ENCODE peak calls at places on chromosome X, in four cellular contexts. U is right lobe of liver, J is heart left ventricle, R is A549. Q is an unnamed sample.

GRCh38 chrX:148500428-148501120 is at the start of gene AFF2:
- ATAC-seq in J (peak; percentile 67), U (peak; percentile 56), R (peak; percentile 84), Q (peak; percentile 42)

GRCh38 chrX:37812110-37812509 is 32.3 kb downstream of the CYBB start:
- ATAC-seq in U (no peak), R (no peak), J (no peak), Q (no peak)

GRCh38 chrX:104329731-104330130 is 75.0 kb upstream of the ESX1 start:
- ATAC-seq in R (no peak), J (no peak), U (no peak), Q (no peak)

GRCh38 chrX:30620980-30621716 is 32.1 kb upstream of the GK start:
- ATAC-seq in J (peak; percentile 97), U (peak; percentile 78), R (peak; percentile 77), Q (peak; percentile 89)

GRCh38 chrX:21856504-21856903 is 717 bp downstream of the YY2 start:
- ATAC-seq in J (no peak), U (no peak), R (no peak), Q (no peak)

GRCh38 chrX:64925480-64925879 is 50.8 kb downstream of the ZC4H2 start:
- ATAC-seq in J (no peak), U (peak; percentile 89), R (no peak), Q (no peak)

GRCh38 chrX:30230395-30230794 is at the start of gene MAGEB3:
- ATAC-seq in R (no peak), J (no peak), U (no peak), Q (no peak)

GRCh38 chrX:117751155-117751554 is 365.5 kb downstream of the KLHL13 start:
- ATAC-seq in U (no peak), J (no peak), R (no peak), Q (no peak)

GRCh38 chrX:28581522-28581921 is 5.7 kb upstream of the IL1RAPL1 start:
- ATAC-seq in U (no peak), J (no peak), R (no peak), Q (no peak)

DNA sequence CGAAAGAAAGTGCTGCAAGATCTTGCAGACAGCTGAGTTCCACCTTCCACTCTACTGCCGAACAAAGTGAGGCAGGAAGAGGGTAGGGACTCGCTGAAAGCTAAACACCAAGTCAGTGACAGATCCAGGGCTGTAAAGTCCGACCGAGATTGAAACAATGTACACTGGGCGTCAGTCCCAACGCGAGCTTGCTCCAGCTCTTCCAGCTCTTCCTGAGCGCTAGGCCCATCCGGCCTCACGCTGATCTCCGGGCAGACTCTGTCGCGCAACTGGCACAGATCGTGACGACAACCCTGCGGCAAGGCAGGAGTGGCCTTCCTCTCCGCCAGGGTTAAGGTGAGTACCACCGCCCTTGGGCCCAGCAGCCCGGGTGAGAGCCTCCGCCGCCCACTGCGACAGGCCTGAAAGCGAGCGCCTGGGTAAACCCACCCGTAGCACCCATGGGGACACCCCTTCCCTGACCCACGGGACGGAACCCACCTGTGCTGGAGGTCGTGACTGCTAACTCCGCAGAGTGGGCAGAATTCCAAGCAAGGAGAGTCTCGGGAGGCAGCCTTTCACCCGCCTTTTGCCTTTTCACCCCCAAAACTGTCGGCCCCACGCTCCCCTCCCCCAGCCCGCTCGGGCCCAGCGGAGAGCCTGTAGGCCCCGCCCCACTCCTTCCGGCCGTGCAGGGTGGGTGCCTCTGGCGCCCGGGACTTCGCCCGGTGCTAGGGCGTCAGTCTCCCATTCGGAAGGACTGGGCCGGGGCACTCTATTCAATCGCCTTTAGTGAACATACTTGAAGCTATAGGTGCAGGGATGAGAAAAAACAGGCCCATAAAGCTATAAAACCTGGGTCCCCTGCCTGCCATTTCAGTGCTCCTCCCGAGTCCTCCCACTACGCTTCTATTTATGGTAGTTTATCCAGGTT is at the start of gene TMLHE:
- ATAC-seq in R (peak; percentile 99), U (peak; percentile 98), J (peak; percentile 99), Q (peak; percentile 92)
- TF ChIP-seq POLR2A in R (peak; percentile 57), U (peak; percentile 47), J (no peak), Q (no peak)

GRCh38 chrX:2708016-2708415 is 16.9 kb downstream of the CD99 start:
- ATAC-seq in R (peak; percentile 66), U (no peak), J (no peak), Q (no peak)
- H3K4me3 ChIP-seq in R (no peak overlapping the region), U (no peak overlapping the region), J (no peak overlapping the region), Q (no peak overlapping the region)

DNA sequence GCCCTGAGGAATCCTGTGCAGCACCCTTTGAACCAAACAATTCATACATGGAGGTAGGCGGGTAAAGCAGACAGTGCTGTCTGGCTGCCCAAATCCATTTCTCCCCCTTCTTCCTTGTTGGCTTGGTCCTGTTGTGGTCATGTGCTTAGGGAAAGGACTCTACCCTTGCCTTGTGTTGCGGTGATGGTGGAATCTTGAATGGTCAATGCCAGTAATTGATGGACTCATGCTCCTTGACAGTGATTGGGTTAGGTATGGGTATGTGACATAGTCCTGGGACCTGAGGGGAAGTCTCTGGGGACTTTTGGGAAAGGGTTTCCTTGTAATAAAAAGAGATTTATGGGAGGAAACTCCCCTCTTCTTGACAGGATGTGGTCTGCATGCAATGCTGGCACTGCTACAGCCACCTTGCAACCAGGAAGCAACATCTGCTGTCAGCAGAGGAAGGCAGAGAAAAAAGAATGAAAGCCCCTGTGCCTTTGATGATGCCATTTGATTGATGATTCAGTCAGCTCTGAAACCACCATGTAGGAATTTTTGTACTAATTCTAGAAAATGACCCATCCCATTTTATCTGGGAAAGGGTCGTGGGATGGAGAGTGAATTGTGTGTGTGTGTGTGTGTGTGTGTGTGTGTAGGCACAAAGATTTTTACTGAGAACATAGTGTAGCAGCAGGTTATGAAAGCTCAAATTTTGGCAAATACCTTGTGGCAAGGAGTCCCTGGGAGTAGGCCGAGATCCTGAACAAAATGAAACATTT is 30.0 kb upstream of the HUWE1 start:
- ATAC-seq in R (no peak), J (no peak), U (no peak), Q (no peak)
- H3K4me1 ChIP-seq in R (no peaks in the 10 kb centered on the region), J (no peaks in the 10 kb centered on the region), U (no peaks in the 10 kb centered on the region), Q (no peaks in the 10 kb centered on the region)

DNA sequence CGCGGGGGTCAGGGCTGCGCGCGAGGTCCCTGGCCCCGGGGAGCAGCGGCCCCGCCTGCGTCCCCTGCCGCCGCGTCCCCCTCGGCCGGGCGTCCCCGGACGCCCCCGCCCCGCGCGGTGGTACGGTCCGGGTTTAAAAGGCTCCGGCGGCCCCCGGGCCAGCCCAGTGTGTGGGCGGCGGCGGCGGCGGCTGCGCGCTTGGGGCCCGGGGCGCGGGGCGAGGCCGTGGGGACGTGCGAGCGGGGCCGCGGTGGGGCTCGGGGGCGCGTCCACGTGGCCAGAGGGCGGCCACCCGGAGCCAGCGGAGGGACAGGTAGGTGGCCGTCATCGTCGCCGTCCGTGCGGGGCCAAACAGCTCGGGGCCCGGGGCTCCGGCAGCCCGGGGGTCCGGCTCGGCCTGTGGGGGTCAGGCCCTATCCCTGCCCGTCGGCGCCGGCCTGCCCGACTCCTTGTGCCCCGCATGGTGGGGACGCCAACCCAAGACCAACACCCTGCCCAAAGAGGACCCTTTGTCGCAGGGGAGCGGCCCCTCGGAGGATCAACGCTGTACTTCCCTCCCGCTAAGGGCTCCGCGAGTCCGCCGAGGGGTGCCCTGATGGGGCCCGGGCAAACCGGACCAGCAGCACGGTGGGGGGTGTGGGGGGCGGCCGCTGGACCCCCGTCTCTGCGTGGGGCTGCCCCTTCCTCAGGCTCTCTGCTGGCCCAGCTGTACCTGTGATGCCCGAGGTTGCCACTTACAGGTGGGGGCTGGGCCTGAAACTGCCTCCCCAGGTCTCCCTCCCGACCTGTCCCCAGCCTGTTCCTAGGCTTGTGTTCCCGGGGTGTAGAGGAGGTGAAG is at the start of gene PLXNA3:
- ATAC-seq in U (peak; percentile 78), J (peak; percentile 75), R (peak; percentile 50), Q (peak; percentile 79)
- TF ChIP-seq POLR2A in U (peak; percentile 69), J (peak; percentile 14), R (peak; percentile 71), Q (peak; percentile 80)

GRCh38 chrX:154990496-154990895 is 32.0 kb downstream of the F8 start:
- ATAC-seq in J (no peak), R (no peak), U (no peak), Q (no peak)
- H3K4me3 ChIP-seq in J (no peak overlapping the region), R (no peak overlapping the region), U (no peak overlapping the region), Q (no peak overlapping the region)

GRCh38 chrX:107676559-107677378 is 48.5 kb downstream of the PRPS1 start:
- ATAC-seq in R (peak; percentile 84), U (peak; percentile 73), J (peak; percentile 60), Q (peak; percentile 62)
- H3K4me1 ChIP-seq in R (peaks cover 40% of the 10 kb centered on the region), U (no peaks in the 10 kb centered on the region), J (peaks cover 17% of the 10 kb centered on the region), Q (peaks cover 53% of the 10 kb centered on the region)

DNA sequence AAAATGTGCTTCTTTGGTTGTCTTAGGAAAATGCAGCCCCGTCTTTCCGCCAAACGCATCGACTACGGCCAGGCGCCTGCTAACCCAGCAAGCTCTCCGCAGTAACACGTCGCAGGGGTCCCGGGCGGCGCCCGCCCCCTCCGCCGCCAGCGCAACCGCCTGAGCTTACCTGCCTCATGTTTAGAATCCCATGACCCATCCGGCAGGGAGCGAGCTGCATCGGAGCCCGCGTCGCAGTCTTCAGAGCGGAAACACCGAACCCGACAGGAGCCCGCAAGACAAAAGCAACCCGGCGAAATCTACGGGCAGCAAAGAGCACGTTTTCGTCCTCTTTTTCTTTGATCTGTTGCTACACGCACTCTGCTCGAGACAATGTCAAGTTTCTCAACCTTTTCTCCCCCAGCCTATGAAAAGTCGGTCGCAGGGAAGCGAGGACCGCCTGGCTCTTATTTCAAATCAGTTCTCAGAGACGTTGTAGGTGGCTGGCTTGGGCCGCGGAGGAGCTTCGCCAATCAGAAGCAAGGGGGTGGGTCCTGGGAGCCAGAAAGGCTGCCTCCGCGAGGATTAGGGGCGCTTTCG is at the start of gene MID1:
- ATAC-seq in R (peak; percentile 91), J (peak; percentile 92), U (peak; percentile 92), Q (peak; percentile 82)
- TF ChIP-seq POLR2A in R (peak; percentile 36), J (peak; percentile 12), U (peak; percentile 55), Q (no peak)

DNA sequence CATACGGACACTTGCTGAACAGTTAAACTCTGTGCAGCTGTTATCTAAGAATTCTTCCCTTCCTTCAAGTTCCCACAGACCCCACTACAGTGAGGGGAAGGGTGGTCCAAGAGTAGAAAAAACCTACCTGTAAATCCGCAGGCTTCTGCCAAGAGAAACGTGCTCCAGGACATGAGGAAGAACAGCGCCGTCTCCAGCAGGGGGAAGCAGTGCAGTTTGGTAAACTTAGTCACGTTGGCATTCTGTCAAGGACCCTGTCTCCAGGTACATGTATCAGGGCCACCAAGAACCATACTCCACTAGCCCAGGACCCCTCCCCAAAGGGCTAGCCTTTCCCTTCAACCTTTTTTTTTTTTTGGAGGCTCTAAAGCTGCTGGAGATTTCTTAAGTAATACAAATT is 79.9 kb downstream of the CHST7 start:
- ATAC-seq in R (peak; percentile 64), U (no peak), J (no peak), Q (no peak)
- H3K4me3 ChIP-seq in R (no peak overlapping the region), U (no peak overlapping the region), J (no peak overlapping the region), Q (no peak overlapping the region)

DNA sequence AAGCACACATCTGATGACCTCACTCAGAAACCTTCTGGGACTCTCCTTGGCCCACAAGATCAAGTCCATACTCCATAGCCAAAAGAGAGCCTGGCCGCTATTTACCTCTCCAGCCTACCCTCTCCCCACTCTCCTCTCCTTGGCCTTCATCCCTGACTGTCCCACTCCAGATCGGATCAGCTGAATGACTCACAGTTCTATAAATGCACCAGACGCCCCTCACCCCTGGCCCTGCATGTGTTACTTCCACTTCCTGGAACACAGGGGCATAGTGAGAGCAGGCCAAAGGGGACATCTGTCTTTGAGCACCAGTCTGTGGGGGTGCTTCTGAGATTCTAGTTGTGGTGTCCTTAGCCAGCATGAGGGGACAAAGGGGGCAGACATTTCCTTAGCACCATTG is 62.4 kb downstream of the PJA1 start:
- ATAC-seq in R (no peak), J (no peak), U (no peak), Q (no peak)
- H3K4me1 ChIP-seq in R (peaks cover 4% of the 10 kb centered on the region), J (no peaks in the 10 kb centered on the region), U (no peaks in the 10 kb centered on the region), Q (no peaks in the 10 kb centered on the region)